ENCODE peak calls at places on chromosomes 1 and 21, in seven cellular contexts. One of them, this sample, is unnamed.

GRCh38 chr1:91885716-91886506 is at the start of gene TGFBR3:
- DNase-seq in brain microvascular endothelial cell: peak
- DNase-seq in kidney: peak
- DNase-seq in CD4-positive, CD25-positive, alpha-beta regulatory T cell: peak
- DNase-seq in body of pancreas: peak
- DNase-seq in spleen: peak
- DNase-seq in adipocyte: peak
- DNase-seq in this sample: no peak

GRCh38 chr1:226002667-226003501 is 3.7 kb upstream of the SDE2 start:
- DNase-seq in brain microvascular endothelial cell: peak
- DNase-seq in kidney: peak
- DNase-seq in CD4-positive, CD25-positive, alpha-beta regulatory T cell: no peak
- DNase-seq in body of pancreas: peak
- DNase-seq in spleen: peak
- DNase-seq in adipocyte: no peak
- DNase-seq in this sample: peak

GRCh38 chr1:230465701-230466100 is 39.6 kb upstream of the PGBD5 start:
- DNase-seq in brain microvascular endothelial cell: no peak
- DNase-seq in kidney: no peak
- DNase-seq in CD4-positive, CD25-positive, alpha-beta regulatory T cell: no peak
- DNase-seq in body of pancreas: no peak
- DNase-seq in spleen: no peak
- DNase-seq in adipocyte: no peak
- DNase-seq in this sample: no peak

GRCh38 chr1:94326329-94326728 is 88.9 kb upstream of the ARHGAP29 start:
- DNase-seq in brain microvascular endothelial cell: no peak
- DNase-seq in kidney: no peak
- DNase-seq in CD4-positive, CD25-positive, alpha-beta regulatory T cell: no peak
- DNase-seq in body of pancreas: no peak
- DNase-seq in spleen: no peak
- DNase-seq in adipocyte: peak
- DNase-seq in this sample: no peak

GRCh38 chr1:5917591-5918274 is 74.5 kb downstream of the NPHP4 start:
- DNase-seq in brain microvascular endothelial cell: no peak
- DNase-seq in kidney: no peak
- DNase-seq in CD4-positive, CD25-positive, alpha-beta regulatory T cell: no peak
- DNase-seq in body of pancreas: no peak
- DNase-seq in spleen: no peak
- DNase-seq in adipocyte: no peak
- DNase-seq in this sample: no peak

GRCh38 chr21:44918581-44919033 is 2.1 kb downstream of the ITGB2 start:
- DNase-seq in brain microvascular endothelial cell: no peak
- DNase-seq in kidney: peak
- DNase-seq in CD4-positive, CD25-positive, alpha-beta regulatory T cell: no peak
- DNase-seq in body of pancreas: no peak
- DNase-seq in spleen: peak
- DNase-seq in adipocyte: no peak
- DNase-seq in this sample: no peak

GRCh38 chr1:237677979-237678378 is 212.7 kb downstream of the ZP4 start:
- DNase-seq in brain microvascular endothelial cell: peak
- DNase-seq in kidney: no peak
- DNase-seq in CD4-positive, CD25-positive, alpha-beta regulatory T cell: no peak
- DNase-seq in body of pancreas: no peak
- DNase-seq in spleen: no peak
- DNase-seq in adipocyte: peak
- DNase-seq in this sample: no peak

GRCh38 chr21:42913461-42913860 is 12.0 kb downstream of the ERVH48-1 start:
- DNase-seq in brain microvascular endothelial cell: no peak
- DNase-seq in kidney: no peak
- DNase-seq in CD4-positive, CD25-positive, alpha-beta regulatory T cell: no peak
- DNase-seq in body of pancreas: no peak
- DNase-seq in spleen: no peak
- DNase-seq in adipocyte: peak
- DNase-seq in this sample: no peak

GRCh38 chr1:65265296-65266271 is 43.8 kb upstream of the DNAJC6 start:
- DNase-seq in brain microvascular endothelial cell: peak
- DNase-seq in kidney: peak
- DNase-seq in CD4-positive, CD25-positive, alpha-beta regulatory T cell: peak
- DNase-seq in body of pancreas: peak
- DNase-seq in spleen: peak
- DNase-seq in adipocyte: peak
- DNase-seq in this sample: no peak

GRCh38 chr1:43779805-43780403 is 72.6 kb downstream of the ST3GAL3 start:
- DNase-seq in brain microvascular endothelial cell: no peak
- DNase-seq in kidney: no peak
- DNase-seq in CD4-positive, CD25-positive, alpha-beta regulatory T cell: no peak
- DNase-seq in body of pancreas: no peak
- DNase-seq in spleen: no peak
- DNase-seq in adipocyte: no peak
- DNase-seq in this sample: peak

GRCh38 chr1:51519857-51520699 is 1.0 kb upstream of the EPS15 start:
- DNase-seq in brain microvascular endothelial cell: peak
- DNase-seq in kidney: no peak
- DNase-seq in CD4-positive, CD25-positive, alpha-beta regulatory T cell: peak
- DNase-seq in body of pancreas: no peak
- DNase-seq in spleen: no peak
- DNase-seq in adipocyte: peak
- DNase-seq in this sample: no peak

GRCh38 chr1:3943806-3944620 is 43.9 kb upstream of the C1orf174 start:
- DNase-seq in brain microvascular endothelial cell: no peak
- DNase-seq in kidney: no peak
- DNase-seq in CD4-positive, CD25-positive, alpha-beta regulatory T cell: no peak
- DNase-seq in body of pancreas: no peak
- DNase-seq in spleen: peak
- DNase-seq in adipocyte: no peak
- DNase-seq in this sample: no peak

GRCh38 chr1:196306421-196306820 is 301.8 kb downstream of the KCNT2 start:
- DNase-seq in brain microvascular endothelial cell: no peak
- DNase-seq in kidney: no peak
- DNase-seq in CD4-positive, CD25-positive, alpha-beta regulatory T cell: no peak
- DNase-seq in body of pancreas: no peak
- DNase-seq in spleen: no peak
- DNase-seq in adipocyte: no peak
- DNase-seq in this sample: no peak

GRCh38 chr1:3817821-3818597 is 21.7 kb upstream of the LRRC47 start:
- DNase-seq in brain microvascular endothelial cell: no peak
- DNase-seq in kidney: peak
- DNase-seq in CD4-positive, CD25-positive, alpha-beta regulatory T cell: no peak
- DNase-seq in body of pancreas: no peak
- DNase-seq in spleen: no peak
- DNase-seq in adipocyte: no peak
- DNase-seq in this sample: no peak

GRCh38 chr1:61082336-61083013 is at the start of gene NFIA:
- DNase-seq in brain microvascular endothelial cell: peak
- DNase-seq in kidney: peak
- DNase-seq in CD4-positive, CD25-positive, alpha-beta regulatory T cell: no peak
- DNase-seq in body of pancreas: peak
- DNase-seq in spleen: peak
- DNase-seq in adipocyte: peak
- DNase-seq in this sample: peak

GRCh38 chr1:59692591-59692990 is 122.2 kb upstream of the HOOK1 start:
- DNase-seq in brain microvascular endothelial cell: peak
- DNase-seq in kidney: no peak
- DNase-seq in CD4-positive, CD25-positive, alpha-beta regulatory T cell: no peak
- DNase-seq in body of pancreas: peak
- DNase-seq in spleen: no peak
- DNase-seq in adipocyte: peak
- DNase-seq in this sample: peak

GRCh38 chr1:7891804-7892203 is 38.9 kb upstream of the UTS2 start:
- DNase-seq in brain microvascular endothelial cell: no peak
- DNase-seq in kidney: no peak
- DNase-seq in CD4-positive, CD25-positive, alpha-beta regulatory T cell: no peak
- DNase-seq in body of pancreas: no peak
- DNase-seq in spleen: no peak
- DNase-seq in adipocyte: no peak
- DNase-seq in this sample: no peak

GRCh38 chr1:84145051-84145450 is 980 bp downstream of the PRKACB start:
- DNase-seq in brain microvascular endothelial cell: no peak
- DNase-seq in kidney: no peak
- DNase-seq in CD4-positive, CD25-positive, alpha-beta regulatory T cell: peak
- DNase-seq in body of pancreas: no peak
- DNase-seq in spleen: no peak
- DNase-seq in adipocyte: peak
- DNase-seq in this sample: peak

GRCh38 chr1:84146375-84147032 is 2.4 kb downstream of the PRKACB start:
- DNase-seq in brain microvascular endothelial cell: no peak
- DNase-seq in kidney: no peak
- DNase-seq in CD4-positive, CD25-positive, alpha-beta regulatory T cell: no peak
- DNase-seq in body of pancreas: no peak
- DNase-seq in spleen: no peak
- DNase-seq in adipocyte: peak
- DNase-seq in this sample: no peak

GRCh38 chr1:84141177-84142003 is 2.7 kb upstream of the PRKACB start:
- DNase-seq in brain microvascular endothelial cell: no peak
- DNase-seq in kidney: no peak
- DNase-seq in CD4-positive, CD25-positive, alpha-beta regulatory T cell: peak
- DNase-seq in body of pancreas: no peak
- DNase-seq in spleen: no peak
- DNase-seq in adipocyte: peak
- DNase-seq in this sample: no peak

GRCh38 chr1:84148758-84149157 is 4.7 kb downstream of the PRKACB start:
- DNase-seq in brain microvascular endothelial cell: no peak
- DNase-seq in kidney: no peak
- DNase-seq in CD4-positive, CD25-positive, alpha-beta regulatory T cell: no peak
- DNase-seq in body of pancreas: no peak
- DNase-seq in spleen: no peak
- DNase-seq in adipocyte: no peak
- DNase-seq in this sample: no peak

DNA sequence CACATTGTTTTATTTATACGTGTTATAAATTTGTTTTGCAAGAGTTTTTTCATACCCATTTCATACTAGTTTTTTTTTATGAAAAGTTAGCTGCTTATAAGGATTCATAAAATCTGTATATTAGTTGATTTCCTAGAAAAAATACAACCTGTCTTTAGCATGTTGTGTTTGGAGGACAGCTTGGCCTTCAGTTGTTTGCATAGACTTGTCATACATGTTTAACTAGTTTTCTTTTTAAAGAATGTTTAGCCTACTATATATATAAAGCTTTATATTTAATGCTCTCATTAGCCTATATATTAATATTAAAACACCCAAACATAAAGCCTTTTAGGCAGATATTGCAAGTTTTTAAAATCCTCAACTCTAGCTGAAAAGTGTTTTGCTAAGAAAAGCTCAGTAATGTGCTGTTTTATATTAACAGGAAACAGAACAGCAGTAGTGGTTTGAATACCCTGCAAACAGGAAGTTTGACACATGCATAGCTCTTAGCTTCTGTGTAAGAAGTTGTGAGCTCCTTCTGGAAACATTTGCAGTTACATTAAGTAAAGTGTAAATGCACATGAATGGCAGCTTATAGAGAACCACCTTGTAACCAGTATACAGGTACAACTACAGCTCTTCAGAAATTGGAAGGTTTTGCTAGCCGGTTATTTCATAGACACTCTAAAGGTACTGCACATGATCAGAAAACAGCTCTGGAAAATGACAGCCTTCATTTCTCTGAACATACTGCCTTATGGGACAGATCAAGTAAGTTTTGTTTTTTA is at the start of gene PRKACB:
- DNase-seq in brain microvascular endothelial cell: peak
- DNase-seq in kidney: no peak
- DNase-seq in CD4-positive, CD25-positive, alpha-beta regulatory T cell: peak
- DNase-seq in body of pancreas: no peak
- DNase-seq in spleen: no peak
- DNase-seq in adipocyte: peak
- DNase-seq in this sample: peak
- H3K4me3 ChIP-seq in brain microvascular endothelial cell: no peak
- H3K4me3 ChIP-seq in kidney: peak
- H3K4me3 ChIP-seq in CD4-positive, CD25-positive, alpha-beta regulatory T cell: peak
- H3K4me3 ChIP-seq in body of pancreas: no peak
- H3K4me3 ChIP-seq in spleen: peak
- H3K4me3 ChIP-seq in adipocyte: no peak
- H3K4me3 ChIP-seq in this sample: peak

GRCh38 chr1:120179420-120180348 is 3.4 kb upstream of the SEC22B start:
- DNase-seq in brain microvascular endothelial cell: peak
- DNase-seq in kidney: peak
- DNase-seq in CD4-positive, CD25-positive, alpha-beta regulatory T cell: no peak
- DNase-seq in body of pancreas: peak
- DNase-seq in spleen: no peak
- DNase-seq in adipocyte: peak
- DNase-seq in this sample: no peak
- H3K4me3 ChIP-seq in brain microvascular endothelial cell: no peak
- H3K4me3 ChIP-seq in kidney: peak
- H3K4me3 ChIP-seq in CD4-positive, CD25-positive, alpha-beta regulatory T cell: no peak
- H3K4me3 ChIP-seq in body of pancreas: no peak
- H3K4me3 ChIP-seq in spleen: peak
- H3K4me3 ChIP-seq in adipocyte: peak
- H3K4me3 ChIP-seq in this sample: no peak

DNA sequence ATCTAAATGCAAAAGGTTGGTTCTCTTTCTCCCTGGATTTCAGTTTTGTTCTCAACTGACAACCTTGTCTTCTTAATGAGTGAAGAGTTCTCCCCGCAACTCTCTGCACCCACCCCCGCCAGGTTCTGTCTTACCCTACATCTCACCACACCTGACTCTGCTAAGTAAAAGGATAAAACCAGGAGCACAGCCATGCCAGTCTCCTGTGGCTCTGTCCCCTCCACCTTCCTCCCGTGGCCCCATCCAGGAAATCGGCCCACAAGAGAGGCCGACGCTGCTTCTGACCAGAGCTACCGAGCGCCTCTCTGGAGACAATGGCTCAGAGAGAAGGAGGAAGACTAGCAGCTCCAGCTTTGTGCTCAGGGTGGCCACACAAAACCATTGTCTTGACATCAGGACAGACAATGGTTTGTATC is 72.3 kb downstream of the PLEKHA6 start:
- DNase-seq in brain microvascular endothelial cell: no peak
- DNase-seq in kidney: no peak
- DNase-seq in CD4-positive, CD25-positive, alpha-beta regulatory T cell: no peak
- DNase-seq in body of pancreas: no peak
- DNase-seq in spleen: no peak
- DNase-seq in adipocyte: no peak
- DNase-seq in this sample: no peak
- H3K4me3 ChIP-seq in brain microvascular endothelial cell: no peak
- H3K4me3 ChIP-seq in kidney: peak
- H3K4me3 ChIP-seq in CD4-positive, CD25-positive, alpha-beta regulatory T cell: no peak
- H3K4me3 ChIP-seq in body of pancreas: peak
- H3K4me3 ChIP-seq in spleen: peak
- H3K4me3 ChIP-seq in adipocyte: no peak
- H3K4me3 ChIP-seq in this sample: peak

DNA sequence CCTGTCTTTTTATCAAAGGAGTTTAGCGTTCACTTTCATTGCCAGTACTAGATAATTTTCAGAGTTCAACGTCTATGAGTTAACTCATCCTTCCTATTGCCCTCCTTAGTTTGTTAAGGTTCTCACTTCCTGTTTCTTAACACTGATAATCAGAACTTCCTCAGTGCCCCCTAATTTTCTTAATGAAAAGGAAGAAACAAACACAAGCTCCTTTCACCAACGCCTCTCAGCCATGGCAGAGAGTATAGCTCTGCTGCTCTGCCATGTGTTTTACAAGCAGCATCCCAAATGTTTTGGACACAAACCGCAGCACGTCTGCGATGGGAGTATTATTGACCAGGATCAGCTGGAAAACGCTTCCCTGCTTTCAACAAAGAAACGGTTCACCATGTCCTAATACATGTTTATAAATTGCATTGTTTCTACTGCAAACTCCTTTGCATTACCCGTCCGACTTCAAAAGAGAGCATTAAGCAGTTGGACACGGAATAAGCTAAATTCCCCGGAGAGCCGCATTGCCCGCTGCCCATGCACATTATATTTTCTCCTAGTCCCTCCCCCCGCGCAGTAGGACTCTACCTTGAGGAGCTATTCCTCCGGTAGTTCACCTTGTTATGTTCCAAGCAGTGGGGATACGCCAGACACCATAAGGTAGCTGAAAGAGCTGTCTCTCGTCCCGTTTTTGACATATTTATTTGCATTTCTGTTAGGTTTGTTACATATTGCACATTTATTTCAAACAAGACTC is 568 bp downstream of the OLFM3 start:
- DNase-seq in brain microvascular endothelial cell: no peak
- DNase-seq in kidney: no peak
- DNase-seq in CD4-positive, CD25-positive, alpha-beta regulatory T cell: no peak
- DNase-seq in body of pancreas: no peak
- DNase-seq in spleen: no peak
- DNase-seq in adipocyte: no peak
- DNase-seq in this sample: no peak
- H3K4me3 ChIP-seq in brain microvascular endothelial cell: no peak
- H3K4me3 ChIP-seq in kidney: no peak
- H3K4me3 ChIP-seq in CD4-positive, CD25-positive, alpha-beta regulatory T cell: no peak
- H3K4me3 ChIP-seq in body of pancreas: no peak
- H3K4me3 ChIP-seq in spleen: no peak
- H3K4me3 ChIP-seq in adipocyte: no peak
- H3K4me3 ChIP-seq in this sample: no peak